ENCODE peak calls at places on chromosomes 5 and 9, in six cellular contexts. W, Y, U, Q, O and K are unnamed samples.

GRCh38 chr9:116370587-116370986 is 217.0 kb downstream of the PAPPA start:
- DNase-seq in W (no peak), Y (no peak), U (no peak), Q (no peak), O (no peak), K (no peak)

GRCh38 chr5:112036206-112036605 is 279.2 kb upstream of the NREP start:
- DNase-seq in W (peak), Y (peak), U (no peak), Q (peak), O (no peak), K (no peak)

GRCh38 chr9:99748251-99748650 is 73.4 kb upstream of the NR4A3 start:
- DNase-seq in W (no peak), Y (no peak), U (no peak), Q (no peak), O (no peak), K (no peak)

GRCh38 chr5:67133781-67134180 is 62.8 kb downstream of the CD180 start:
- DNase-seq in W (no peak), Y (no peak), U (no peak), Q (no peak), O (no peak), K (no peak)

GRCh38 chr5:168962323-168962722 is 338.6 kb downstream of the SLIT3 start:
- DNase-seq in W (no peak), Y (no peak), U (no peak), Q (peak), O (no peak), K (no peak)

GRCh38 chr5:60886158-60886557 is 42.1 kb upstream of the ELOVL7 start:
- DNase-seq in W (no peak), Y (no peak), U (no peak), Q (no peak), O (no peak), K (no peak)

GRCh38 chr9:131194767-131195166 is 69.4 kb downstream of the NUP214 start:
- DNase-seq in W (no peak), Y (no peak), U (no peak), Q (no peak), O (no peak), K (no peak)

GRCh38 chr5:168312606-168313297 is 21.3 kb downstream of the WWC1 start:
- DNase-seq in W (no peak), Y (no peak), U (no peak), Q (no peak), O (peak), K (no peak)

GRCh38 chr5:149375434-149375833 is 3.7 kb downstream of the IL17B start:
- DNase-seq in W (no peak), Y (no peak), U (no peak), Q (no peak), O (no peak), K (no peak)